ENCODE peak calls at places on chromosomes 2 and 18, in six cellular contexts. One of them, this sample, is unnamed.

GRCh38 chr18:79796531-79797390 is 977 bp upstream of the KCNG2 start:
- DNase-seq in stomach: no peak
- DNase-seq in suprapubic skin: no peak
- DNase-seq in H1: no peak
- DNase-seq in thyroid gland: no peak
- DNase-seq in body of pancreas: no peak
- DNase-seq in this sample: no peak

GRCh38 chr2:119182046-119182445 is 23.5 kb upstream of the C1QL2 start:
- DNase-seq in stomach: no peak
- DNase-seq in suprapubic skin: no peak
- DNase-seq in H1: no peak
- DNase-seq in thyroid gland: no peak
- DNase-seq in body of pancreas: no peak
- DNase-seq in this sample: no peak

GRCh38 chr2:162113771-162114168 is 38.3 kb downstream of the GCG start:
- DNase-seq in stomach: no peak
- DNase-seq in suprapubic skin: no peak
- DNase-seq in H1: no peak
- DNase-seq in thyroid gland: peak; percentile 6
- DNase-seq in body of pancreas: no peak
- DNase-seq in this sample: peak; percentile 63

GRCh38 chr2:158509928-158510797 is 53.4 kb downstream of the PKP4 start:
- DNase-seq in stomach: no peak
- DNase-seq in suprapubic skin: no peak
- DNase-seq in H1: no peak
- DNase-seq in thyroid gland: no peak
- DNase-seq in body of pancreas: no peak
- DNase-seq in this sample: no peak

GRCh38 chr2:21135585-21135984 is 11.8 kb downstream of the TDRD15 start:
- DNase-seq in stomach: no peak
- DNase-seq in suprapubic skin: no peak
- DNase-seq in H1: no peak
- DNase-seq in thyroid gland: no peak
- DNase-seq in body of pancreas: no peak
- DNase-seq in this sample: no peak

GRCh38 chr2:169778421-169778820 is 20.2 kb upstream of the SSB start:
- DNase-seq in stomach: no peak
- DNase-seq in suprapubic skin: no peak
- DNase-seq in H1: no peak
- DNase-seq in thyroid gland: no peak
- DNase-seq in body of pancreas: no peak
- DNase-seq in this sample: no peak

GRCh38 chr2:239181601-239182471 is 219.0 kb downstream of the HDAC4 start:
- DNase-seq in stomach: no peak
- DNase-seq in suprapubic skin: peak; percentile 48
- DNase-seq in H1: no peak
- DNase-seq in thyroid gland: peak; percentile 1
- DNase-seq in body of pancreas: no peak
- DNase-seq in this sample: peak; percentile 10

GRCh38 chr2:179954026-179954425 is 53.1 kb downstream of the CWC22 start:
- DNase-seq in stomach: no peak
- DNase-seq in suprapubic skin: no peak
- DNase-seq in H1: no peak
- DNase-seq in thyroid gland: no peak
- DNase-seq in body of pancreas: no peak
- DNase-seq in this sample: no peak

GRCh38 chr18:58522157-58522556 is 106.7 kb downstream of the ALPK2 start:
- DNase-seq in stomach: no peak
- DNase-seq in suprapubic skin: no peak
- DNase-seq in H1: no peak
- DNase-seq in thyroid gland: no peak
- DNase-seq in body of pancreas: no peak
- DNase-seq in this sample: no peak

GRCh38 chr2:28956890-28957289 is 24.2 kb upstream of the TOGARAM2 start:
- DNase-seq in stomach: no peak
- DNase-seq in suprapubic skin: no peak
- DNase-seq in H1: peak; percentile 57
- DNase-seq in thyroid gland: no peak
- DNase-seq in body of pancreas: no peak
- DNase-seq in this sample: no peak

GRCh38 chr2:23587330-23587729 is 202.4 kb downstream of the KLHL29 start:
- DNase-seq in stomach: no peak
- DNase-seq in suprapubic skin: no peak
- DNase-seq in H1: no peak
- DNase-seq in thyroid gland: no peak
- DNase-seq in body of pancreas: no peak
- DNase-seq in this sample: peak; percentile 47

GRCh38 chr18:42363446-42363845 is 408.4 kb downstream of the PIK3C3 start:
- DNase-seq in stomach: no peak
- DNase-seq in suprapubic skin: no peak
- DNase-seq in H1: no peak
- DNase-seq in thyroid gland: no peak
- DNase-seq in body of pancreas: no peak
- DNase-seq in this sample: no peak

GRCh38 chr18:50776383-50776782 is 43.4 kb downstream of the MRO start:
- DNase-seq in stomach: no peak
- DNase-seq in suprapubic skin: no peak
- DNase-seq in H1: no peak
- DNase-seq in thyroid gland: no peak
- DNase-seq in body of pancreas: no peak
- DNase-seq in this sample: no peak

GRCh38 chr2:165568361-165568760 is 98.9 kb downstream of the CSRNP3 start:
- DNase-seq in stomach: no peak
- DNase-seq in suprapubic skin: no peak
- DNase-seq in H1: no peak
- DNase-seq in thyroid gland: no peak
- DNase-seq in body of pancreas: no peak
- DNase-seq in this sample: no peak

DNA sequence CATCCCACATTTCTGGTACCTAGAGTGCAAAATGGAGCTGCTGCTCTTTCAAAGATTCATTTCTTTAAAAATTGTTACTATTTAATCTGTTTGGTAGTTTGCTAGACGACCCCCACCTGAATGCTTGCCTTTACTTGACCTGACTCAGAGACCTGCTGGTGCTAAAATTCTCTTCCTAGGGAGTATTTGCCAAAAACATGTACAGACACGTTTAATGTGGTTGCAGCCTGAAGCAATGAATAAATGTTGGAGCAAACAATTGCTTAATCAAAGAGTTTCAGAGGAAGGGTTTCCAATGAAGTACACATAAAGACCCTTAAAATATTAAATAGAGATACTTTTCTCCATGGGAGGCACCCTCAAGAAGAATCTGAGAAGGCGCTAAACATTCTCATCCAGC is 734.4 kb downstream of the CBLN2 start:
- DNase-seq in stomach: no peak
- DNase-seq in suprapubic skin: no peak
- DNase-seq in H1: no peak
- DNase-seq in thyroid gland: no peak
- DNase-seq in body of pancreas: no peak
- DNase-seq in this sample: no peak
- H3K27me3 ChIP-seq in stomach: no peaks in the 10 kb centered on the region
- H3K27me3 ChIP-seq in suprapubic skin: no peaks in the 10 kb centered on the region
- H3K27me3 ChIP-seq in H1: no peaks in the 10 kb centered on the region
- H3K27me3 ChIP-seq in thyroid gland: no peaks in the 10 kb centered on the region
- H3K27me3 ChIP-seq in body of pancreas: no peaks in the 10 kb centered on the region
- H3K27me3 ChIP-seq in this sample: no peaks in the 10 kb centered on the region

DNA sequence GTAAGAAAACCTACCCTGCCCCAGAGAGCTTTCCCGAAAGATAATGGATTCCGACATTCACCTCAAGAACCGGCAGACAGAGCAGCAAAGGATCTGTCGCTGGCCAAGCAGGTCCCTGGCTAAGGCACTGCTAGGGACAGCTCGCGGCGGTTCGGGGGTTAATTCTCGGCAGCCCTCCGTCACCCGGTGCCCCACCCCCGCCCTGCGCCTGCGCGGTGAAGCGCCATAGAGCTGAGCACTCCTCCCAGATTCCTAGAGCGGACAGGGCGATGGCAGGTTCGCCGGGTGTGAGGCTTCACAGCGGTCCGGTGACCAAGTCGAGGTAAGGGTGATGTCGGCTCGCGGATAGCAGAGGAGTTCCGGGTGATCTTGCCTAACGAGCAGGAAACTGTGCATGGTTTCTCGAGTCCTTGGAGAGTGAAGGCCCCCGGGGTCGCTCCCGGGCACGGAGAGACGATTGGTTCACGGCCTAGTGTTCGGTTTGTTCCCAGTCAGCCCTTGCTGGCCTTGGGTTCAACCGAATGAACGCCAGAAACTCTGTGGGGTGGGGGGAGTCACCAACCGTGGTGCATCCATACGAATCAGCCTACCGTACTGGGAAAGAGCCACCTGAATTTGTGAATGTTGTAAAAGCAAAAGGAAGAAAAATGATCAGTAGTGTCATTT is at the start of gene ZSCAN30:
- DNase-seq in stomach: peak; percentile 96
- DNase-seq in suprapubic skin: peak; percentile 98
- DNase-seq in H1: peak; percentile 98
- DNase-seq in thyroid gland: peak; percentile 94
- DNase-seq in body of pancreas: peak; percentile 96
- DNase-seq in this sample: peak; percentile 97
- TF ChIP-seq POLR2A in stomach: peak; percentile 47
- TF ChIP-seq POLR2A in suprapubic skin: no peak
- TF ChIP-seq POLR2A in H1: peak; percentile 94
- TF ChIP-seq POLR2A in thyroid gland: no peak
- TF ChIP-seq POLR2A in body of pancreas: peak; percentile 89
- TF ChIP-seq POLR2A in this sample: peak; percentile 43

GRCh38 chr2:43363086-43363485 is 136.7 kb upstream of the ZFP36L2 start:
- DNase-seq in stomach: no peak
- DNase-seq in suprapubic skin: no peak
- DNase-seq in H1: no peak
- DNase-seq in thyroid gland: no peak
- DNase-seq in body of pancreas: no peak
- DNase-seq in this sample: no peak
- H3K27me3 ChIP-seq in stomach: no peaks in the 10 kb centered on the region
- H3K27me3 ChIP-seq in suprapubic skin: no peaks in the 10 kb centered on the region
- H3K27me3 ChIP-seq in H1: no peaks in the 10 kb centered on the region
- H3K27me3 ChIP-seq in thyroid gland: no peaks in the 10 kb centered on the region
- H3K27me3 ChIP-seq in body of pancreas: no peaks in the 10 kb centered on the region
- H3K27me3 ChIP-seq in this sample: no peaks in the 10 kb centered on the region

GRCh38 chr18:36828630-36829361 is at the start of the genes KIAA1328 and TPGS2:
- DNase-seq in stomach: peak; percentile 86
- DNase-seq in suprapubic skin: peak; percentile 90
- DNase-seq in H1: peak; percentile 90
- DNase-seq in thyroid gland: peak; percentile 85
- DNase-seq in body of pancreas: peak; percentile 87
- DNase-seq in this sample: peak; percentile 86
- TF ChIP-seq POLR2A in stomach: no peak
- TF ChIP-seq POLR2A in suprapubic skin: no peak
- TF ChIP-seq POLR2A in H1: peak; percentile 30
- TF ChIP-seq POLR2A in thyroid gland: no peak
- TF ChIP-seq POLR2A in body of pancreas: peak; percentile 82
- TF ChIP-seq POLR2A in this sample: peak; percentile 48

GRCh38 chr2:115162454-115163293 is 720.2 kb downstream of the DPP10 start:
- DNase-seq in stomach: no peak
- DNase-seq in suprapubic skin: no peak
- DNase-seq in H1: peak; percentile 53
- DNase-seq in thyroid gland: peak; percentile 9
- DNase-seq in body of pancreas: peak; percentile 34
- DNase-seq in this sample: peak; percentile 38

GRCh38 chr2:115163572-115163971 is 721.1 kb downstream of the DPP10 start:
- DNase-seq in stomach: no peak
- DNase-seq in suprapubic skin: no peak
- DNase-seq in H1: no peak
- DNase-seq in thyroid gland: no peak
- DNase-seq in body of pancreas: no peak
- DNase-seq in this sample: no peak

GRCh38 chr2:115161531-115162453 is 719.4 kb downstream of the DPP10 start:
- DNase-seq in stomach: peak; percentile 30
- DNase-seq in suprapubic skin: no peak
- DNase-seq in H1: peak; percentile 75
- DNase-seq in thyroid gland: peak; percentile 22
- DNase-seq in body of pancreas: peak; percentile 85
- DNase-seq in this sample: peak; percentile 68

GRCh38 chr2:115165529-115166109 is 723.2 kb downstream of the DPP10 start:
- DNase-seq in stomach: no peak
- DNase-seq in suprapubic skin: no peak
- DNase-seq in H1: no peak
- DNase-seq in thyroid gland: no peak
- DNase-seq in body of pancreas: peak; percentile 55
- DNase-seq in this sample: peak; percentile 63

GRCh38 chr2:115160523-115161521 is 718.4 kb downstream of the DPP10 start:
- DNase-seq in stomach: no peak
- DNase-seq in suprapubic skin: no peak
- DNase-seq in H1: peak; percentile 84
- DNase-seq in thyroid gland: peak; percentile 22
- DNase-seq in body of pancreas: peak; percentile 77
- DNase-seq in this sample: peak; percentile 78
- H3K27me3 ChIP-seq in stomach: peaks cover 32% of the 10 kb centered on the region
- H3K27me3 ChIP-seq in suprapubic skin: peaks cover 44% of the 10 kb centered on the region
- H3K27me3 ChIP-seq in H1: peaks cover 26% of the 10 kb centered on the region
- H3K27me3 ChIP-seq in thyroid gland: no peaks in the 10 kb centered on the region
- H3K27me3 ChIP-seq in body of pancreas: no peaks in the 10 kb centered on the region
- H3K27me3 ChIP-seq in this sample: no peaks in the 10 kb centered on the region